ENCODE peak calls at places on chromosomes 4 and X, in five cellular contexts. J is transverse colon; S is heart left ventricle; Q is CD8-positive, alpha-beta memory T cell; W is heart right ventricle. C is an unnamed sample.
A peak's percentile ranks its signal among the peaks of the same experiment; 100 is the strongest.

GRCh38 chr4:173794662-173795061 is 264.6 kb upstream of the HAND2 start:
- DNase-seq in J (no peak), S (no peak), Q (no peak), W (no peak), C (no peak)

GRCh38 chr4:154714339-154715040 is 29.3 kb upstream of the LRAT start:
- DNase-seq in J (no peak), S (no peak), Q (no peak), W (no peak), C (no peak)

GRCh38 chr4:149735796-149736195 is 79.8 kb downstream of the IQCM start:
- DNase-seq in J (no peak), S (no peak), Q (no peak), W (no peak), C (no peak)

GRCh38 chrX:24371391-24371972 is 11.0 kb downstream of the SUPT20HL1 start:
- DNase-seq in J (peak; percentile 60), S (peak; percentile 35), Q (peak; percentile 66), W (peak; percentile 47), C (peak; percentile 66)

GRCh38 chr4:36241771-36242170 is 2.5 kb downstream of the ARAP2 start:
- DNase-seq in J (no peak), S (no peak), Q (no peak), W (no peak), C (no peak)

GRCh38 chrX:141619336-141619735 is 29.8 kb downstream of the SPANXA2 start:
- DNase-seq in J (no peak), S (no peak), Q (no peak), W (no peak), C (no peak)

GRCh38 chr4:2789351-2789750 is 3.5 kb upstream of the SH3BP2 start:
- DNase-seq in J (no peak), S (no peak), Q (no peak), W (no peak), C (no peak)

GRCh38 chrX:122817321-122817720 is 366.8 kb upstream of the GRIA3 start:
- DNase-seq in J (no peak), S (no peak), Q (no peak), W (no peak), C (no peak)

GRCh38 chr4:25937801-25938200 is 23.8 kb downstream of the SMIM20 start:
- DNase-seq in J (no peak), S (no peak), Q (no peak), W (no peak), C (no peak)

GRCh38 chr4:1792832-1793495 is at the start of gene FGFR3:
- DNase-seq in J (peak; percentile 56), S (peak; percentile 54), Q (no peak), W (peak; percentile 19), C (no peak)

GRCh38 chr4:7808752-7809151 is 130.9 kb downstream of the AFAP1 start:
- DNase-seq in J (no peak), S (no peak), Q (no peak), W (no peak), C (no peak)

GRCh38 chr4:53744446-53745160 is 153.3 kb upstream of the LNX1 start:
- DNase-seq in J (no peak), S (no peak), Q (no peak), W (no peak), C (no peak)

GRCh38 chr4:53748328-53748772 is 157.1 kb upstream of the LNX1 start:
- DNase-seq in J (peak; percentile 43), S (no peak), Q (no peak), W (no peak), C (no peak)

GRCh38 chr4:53747401-53747800 is 156.1 kb upstream of the LNX1 start:
- DNase-seq in J (no peak), S (no peak), Q (no peak), W (no peak), C (no peak)
- H3K4me3 ChIP-seq in J (no peak overlapping the region), S (no peak overlapping the region), Q (no peak overlapping the region), W (no peak overlapping the region), C (no peak overlapping the region)

GRCh38 chrX:135432881-135433521 is 11.3 kb downstream of the SMIM10L2A start:
- DNase-seq in J (no peak), S (no peak), Q (no peak), W (no peak), C (no peak)
- H3K9me3 ChIP-seq in J (no peaks in the 10 kb centered on the region), S (no peaks in the 10 kb centered on the region), Q (no peaks in the 10 kb centered on the region), W (no peaks in the 10 kb centered on the region), C (no peaks in the 10 kb centered on the region)

GRCh38 chr4:139266583-139267257 is 13.3 kb downstream of the MGARP start:
- DNase-seq in J (peak; percentile 86), S (peak; percentile 71), Q (peak; percentile 78), W (peak; percentile 74), C (peak; percentile 69)

GRCh38 chr4:139265654-139266053 is 14.4 kb downstream of the MGARP start:
- DNase-seq in J (no peak), S (no peak), Q (no peak), W (no peak), C (no peak)

GRCh38 chr4:139266208-139266582 is 13.8 kb downstream of the MGARP start:
- DNase-seq in J (no peak), S (no peak), Q (no peak), W (no peak), C (no peak)

DNA sequence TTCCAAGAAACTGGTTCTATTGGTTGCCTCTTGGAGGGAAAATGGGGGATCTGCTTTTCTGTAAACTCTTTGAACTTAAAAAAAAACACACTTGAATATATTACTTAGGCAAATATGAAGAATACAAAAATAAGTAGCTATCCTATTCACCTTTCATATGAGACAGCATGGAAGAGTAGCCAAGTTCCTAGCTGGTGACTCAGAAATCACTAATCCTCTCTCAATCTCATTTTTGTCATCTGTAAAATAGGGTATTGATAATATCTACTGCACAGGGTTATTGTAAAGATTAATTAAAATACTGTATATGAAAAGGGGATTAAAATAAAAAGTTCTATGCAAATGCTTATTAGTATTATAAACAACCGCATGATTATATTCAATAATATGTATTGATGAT is 12.7 kb downstream of the MGARP start:
- DNase-seq in J (no peak), S (no peak), Q (no peak), W (no peak), C (no peak)
- H3K4me3 ChIP-seq in J (no peak overlapping the region), S (no peak overlapping the region), Q (no peak overlapping the region), W (no peak overlapping the region), C (no peak overlapping the region)

DNA sequence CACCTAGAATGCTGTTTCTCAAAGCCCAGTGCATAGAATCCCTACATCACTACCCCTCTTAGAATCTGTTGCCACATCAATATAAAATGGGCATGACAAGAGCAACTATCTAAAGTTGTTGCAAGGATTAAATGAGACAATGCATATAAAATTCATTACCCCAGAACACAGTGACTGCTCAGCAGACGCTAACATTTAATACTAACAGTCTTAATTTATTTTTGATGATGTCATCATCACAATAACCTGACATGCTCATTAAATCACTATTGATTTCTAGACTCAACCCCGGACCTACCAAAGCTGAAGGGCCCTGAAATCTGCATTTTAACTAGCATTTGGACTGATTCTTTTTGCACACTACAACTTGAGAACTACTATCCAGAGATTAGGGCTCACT is 3.9 kb downstream of the ARSJ start:
- DNase-seq in J (no peak), S (no peak), Q (no peak), W (no peak), C (no peak)
- H3K9me3 ChIP-seq in J (no peaks in the 10 kb centered on the region), S (peaks cover 9% of the 10 kb centered on the region), Q (no peaks in the 10 kb centered on the region), W (peaks cover 13% of the 10 kb centered on the region), C (no peaks in the 10 kb centered on the region)

GRCh38 chrX:112827292-112827903 is 13.2 kb downstream of the AMOT start:
- DNase-seq in J (no peak), S (no peak), Q (no peak), W (no peak), C (no peak)
- H3K4me3 ChIP-seq in J (no peak overlapping the region), S (no peak overlapping the region), Q (no peak overlapping the region), W (no peak overlapping the region), C (no peak overlapping the region)

GRCh38 chr4:82050806-82051205 is 323.0 kb downstream of the HNRNPD start:
- DNase-seq in J (no peak), S (no peak), Q (no peak), W (no peak), C (no peak)
- H3K9me3 ChIP-seq in J (no peaks in the 10 kb centered on the region), S (no peaks in the 10 kb centered on the region), Q (no peaks in the 10 kb centered on the region), W (no peaks in the 10 kb centered on the region), C (no peaks in the 10 kb centered on the region)

GRCh38 chr4:78779280-78779679 is 3.1 kb downstream of the BMP2K start:
- DNase-seq in J (no peak), S (no peak), Q (no peak), W (no peak), C (no peak)
- H3K4me3 ChIP-seq in J (no peak overlapping the region), S (no peak overlapping the region), Q (no peak overlapping the region), W (no peak overlapping the region), C (no peak overlapping the region)

GRCh38 chrX:81082649-81083048 is 119.1 kb downstream of the HMGN5 start:
- DNase-seq in J (no peak), S (no peak), Q (no peak), W (no peak), C (no peak)
- H3K9me3 ChIP-seq in J (no peaks in the 10 kb centered on the region), S (peaks cover 3% of the 10 kb centered on the region), Q (no peaks in the 10 kb centered on the region), W (no peaks in the 10 kb centered on the region), C (no peaks in the 10 kb centered on the region)

GRCh38 chr4:137541866-137542648 is 9.8 kb upstream of the PCDH18 start:
- DNase-seq in J (no peak), S (no peak), Q (no peak), W (no peak), C (no peak)

GRCh38 chr4:137541181-137541580 is 8.9 kb upstream of the PCDH18 start:
- DNase-seq in J (no peak), S (no peak), Q (no peak), W (no peak), C (no peak)

GRCh38 chr4:137545461-137545861 is 13.2 kb upstream of the PCDH18 start:
- DNase-seq in J (no peak), S (no peak), Q (no peak), W (no peak), C (no peak)

GRCh38 chr4:137543198-137543597 is 10.9 kb upstream of the PCDH18 start:
- DNase-seq in J (no peak), S (no peak), Q (no peak), W (no peak), C (no peak)

GRCh38 chr4:137543650-137544049 is 11.4 kb upstream of the PCDH18 start:
- DNase-seq in J (no peak), S (no peak), Q (no peak), W (no peak), C (no peak)
- H3K4me3 ChIP-seq in J (no peak overlapping the region), S (no peak overlapping the region), Q (no peak overlapping the region), W (no peak overlapping the region), C (no peak overlapping the region)

C was measured in ovary.